ENCODE peak calls at places on chromosomes 6 and 20, in four cellular contexts. Q is cardiac muscle cell, A is H9, B is fibroblast of mammary gland. C is an unnamed sample.
A peak's percentile ranks its signal among the peaks of the same experiment; 100 is the strongest.

GRCh38 chr6:30687659-30688431 is 1.4 kb upstream of the PPP1R18 start:
- DNase-seq in Q (no peak), A (peak; percentile 53), B (peak; percentile 64), C (no peak)

GRCh38 chr20:31572042-31572700 is 32.9 kb upstream of the ID1 start:
- DNase-seq in Q (no peak), A (no peak), B (no peak), C (no peak)

GRCh38 chr20:50189681-50190250 is 864 bp upstream of the CEBPB start:
- DNase-seq in Q (no peak), A (peak; percentile 83), B (no peak), C (peak; percentile 61)

GRCh38 chr6:160919713-160920112 is 71.9 kb upstream of the MAP3K4 start:
- DNase-seq in Q (no peak), A (no peak), B (peak; percentile 92), C (no peak)

GRCh38 chr6:19771753-19772336 is 65.3 kb upstream of the ID4 start:
- DNase-seq in Q (no peak), A (no peak), B (peak; percentile 29), C (no peak)

GRCh38 chr6:170289108-170289931 is 1.6 kb downstream of the DLL1 start:
- DNase-seq in Q (no peak), A (no peak), B (no peak), C (peak; percentile 37)

GRCh38 chr20:2146080-2146867 is 44.6 kb downstream of the STK35 start:
- DNase-seq in Q (no peak), A (no peak), B (no peak), C (no peak)

GRCh38 chr20:34948030-34948429 is 7.6 kb downstream of the GSS start:
- DNase-seq in Q (no peak), A (no peak), B (peak; percentile 70), C (no peak)

GRCh38 chr6:129634411-129635230 is 75.4 kb downstream of the ARHGAP18 start:
- DNase-seq in Q (no peak), A (no peak), B (no peak), C (no peak)

GRCh38 chr6:15662246-15663056 is at the start of gene DTNBP1:
- DNase-seq in Q (peak; percentile 89), A (peak; percentile 83), B (peak; percentile 15), C (peak; percentile 93)

GRCh38 chr6:21915707-21916399 is 322.3 kb downstream of the SOX4 start:
- DNase-seq in Q (no peak), A (no peak), B (peak; percentile 35), C (no peak)

GRCh38 chr20:51639206-51639832 is 96.8 kb upstream of the NFATC2 start:
- DNase-seq in Q (peak; percentile 72), A (peak; percentile 81), B (peak; percentile 73), C (peak; percentile 91)

GRCh38 chr20:53692465-53693067 is 98.9 kb upstream of the ZNF217 start:
- DNase-seq in Q (no peak), A (no peak), B (peak; percentile 94), C (no peak)

GRCh38 chr6:40350193-40350941 is 236.8 kb downstream of the LRFN2 start:
- DNase-seq in Q (no peak), A (no peak), B (no peak), C (no peak)

GRCh38 chr20:49268600-49269365 is 9.1 kb downstream of the ZNFX1 start:
- DNase-seq in Q (no peak), A (no peak), B (peak; percentile 74), C (no peak)

GRCh38 chr6:22457986-22458385 is 111.4 kb upstream of the HDGFL1 start:
- DNase-seq in Q (no peak), A (no peak), B (no peak), C (no peak)

GRCh38 chr6:45681860-45682488 is 304.2 kb upstream of the SUPT3H start:
- DNase-seq in Q (no peak), A (no peak), B (peak; percentile 75), C (no peak)

GRCh38 chr20:20638877-20639276 is 73.6 kb downstream of the RALGAPA2 start:
- DNase-seq in Q (no peak), A (no peak), B (no peak), C (no peak)

GRCh38 chr6:25136879-25137278 is 142.3 kb upstream of the CARMIL1 start:
- DNase-seq in Q (no peak), A (no peak), B (peak; percentile 51), C (no peak)

GRCh38 chr6:45586216-45587171 is 208.8 kb upstream of the SUPT3H start:
- DNase-seq in Q (no peak), A (no peak), B (no peak), C (no peak)

GRCh38 chr6:2773450-2773849 is 8.3 kb downstream of the WRNIP1 start:
- DNase-seq in Q (no peak), A (no peak), B (no peak), C (no peak)

GRCh38 chr20:6940052-6940451 is 172.6 kb downstream of the BMP2 start:
- DNase-seq in Q (peak; percentile 38), A (peak; percentile 64), B (no peak), C (peak; percentile 38)

GRCh38 chr6:15218401-15218800 is 27.5 kb upstream of the JARID2 start:
- DNase-seq in Q (no peak), A (no peak), B (no peak), C (no peak)

GRCh38 chr20:63957690-63958441 is 1.6 kb upstream of the UCKL1 start:
- DNase-seq in Q (no peak), A (peak; percentile 98), B (peak; percentile 65), C (no peak)

GRCh38 chr20:47786763-47787107 is 1.5 kb upstream of the SULF2 start:
- DNase-seq in Q (no peak), A (no peak), B (no peak), C (no peak)

GRCh38 chr20:10111144-10111771 is 76.5 kb downstream of the ANKEF1 start:
- DNase-seq in Q (no peak), A (no peak), B (no peak), C (no peak)

GRCh38 chr6:134316733-134317431 is 1.0 kb downstream of the SGK1 start:
- DNase-seq in Q (no peak), A (no peak), B (no peak), C (no peak)

GRCh38 chr6:125945378-125946141 is 11.0 kb upstream of the HINT3 start:
- DNase-seq in Q (no peak), A (no peak), B (no peak), C (no peak)

GRCh38 chr20:35968930-35969329 is 540 bp downstream of the CNBD2 start:
- DNase-seq in Q (no peak), A (no peak), B (no peak), C (no peak)

GRCh38 chr6:38973178-38974057 is 75.2 kb upstream of the GLP1R start:
- DNase-seq in Q (peak; percentile 57), A (no peak), B (peak; percentile 75), C (no peak)

GRCh38 chr6:87045521-87046075 is 49.3 kb downstream of the CGA start:
- DNase-seq in Q (no peak), A (no peak), B (no peak), C (no peak)

GRCh38 chr6:134437376-134437775 is 119.5 kb upstream of the SGK1 start:
- DNase-seq in Q (no peak), A (no peak), B (peak; percentile 82), C (no peak)

GRCh38 chr6:20056350-20056992 is 155.8 kb downstream of the MBOAT1 start:
- DNase-seq in Q (peak; percentile 79), A (no peak), B (peak; percentile 67), C (peak; percentile 11)

GRCh38 chr6:68778356-68779020 is 143.4 kb downstream of the ADGRB3 start:
- DNase-seq in Q (peak; percentile 67), A (peak; percentile 36), B (peak; percentile 53), C (peak; percentile 30)

DNA sequence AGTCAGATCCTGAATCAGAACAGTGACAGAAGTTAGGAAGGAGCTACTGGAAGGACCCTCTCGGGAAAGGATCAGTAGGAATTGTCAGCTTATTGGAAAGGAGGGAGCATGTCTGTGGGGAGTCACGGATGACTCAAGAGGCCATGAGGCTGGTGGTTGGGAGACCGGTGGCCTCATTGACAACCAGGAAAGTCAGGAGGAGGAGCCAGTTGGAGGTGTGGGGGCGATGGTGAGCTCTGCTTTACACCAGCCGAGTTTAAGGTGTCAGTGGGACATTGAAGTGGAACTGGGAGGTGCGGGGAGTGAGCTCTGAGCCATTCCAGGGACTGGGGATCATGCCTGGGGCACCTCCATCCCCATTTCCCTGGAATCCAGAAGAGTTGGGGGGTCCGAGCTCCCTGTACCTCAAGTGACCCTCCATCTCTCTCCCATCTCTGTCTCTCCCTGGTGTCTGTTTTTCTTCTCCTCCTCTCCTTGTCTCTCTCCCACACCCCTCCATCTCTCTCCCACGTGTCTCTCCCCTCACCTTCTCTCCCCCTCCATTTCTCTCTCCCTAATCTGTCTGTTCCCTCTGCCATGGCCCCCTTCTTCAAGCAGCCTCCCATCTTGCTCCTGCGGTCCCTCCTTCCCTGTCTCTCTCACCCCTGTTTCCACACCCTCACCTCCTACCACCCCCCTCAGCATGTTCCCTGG is 14.3 kb upstream of the ZBTB9 start:
- DNase-seq in Q (no peak), A (no peak), B (no peak), C (no peak)
- TF ChIP-seq CTCF in Q (no peak), A (peak; percentile 11), B (no peak), C (no peak)

DNA sequence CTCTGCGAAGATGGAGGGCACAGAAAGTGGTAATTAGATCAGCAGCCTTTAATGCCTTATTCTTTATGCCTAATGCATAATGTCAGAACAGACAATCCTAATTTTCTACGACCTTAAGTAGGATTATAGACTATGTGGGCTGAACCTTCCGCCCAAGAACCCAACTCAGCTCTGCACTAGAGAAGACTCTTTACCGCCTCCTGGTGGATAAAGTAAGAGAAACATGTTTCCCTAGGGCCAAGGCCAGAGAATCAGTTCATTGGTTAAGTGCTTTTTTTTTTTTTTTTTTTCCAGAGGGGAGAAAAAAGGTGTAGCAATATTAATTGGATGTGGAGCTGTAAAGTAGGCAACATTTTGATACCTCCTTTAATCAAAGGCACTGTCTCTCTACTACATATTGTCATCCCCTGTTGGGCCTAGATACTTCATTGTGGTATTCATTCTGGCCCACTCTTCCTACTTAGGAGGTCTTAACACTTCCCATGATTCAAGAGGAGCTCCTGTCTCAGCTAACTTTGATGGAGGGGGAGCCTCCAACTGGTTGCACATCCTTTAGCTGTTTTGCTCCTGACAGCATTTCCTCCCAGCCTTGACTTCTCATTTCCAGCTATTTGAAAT is 124.9 kb upstream of the NRN1 start:
- DNase-seq in Q (peak; percentile 9), A (peak; percentile 55), B (peak; percentile 25), C (peak; percentile 10)
- TF ChIP-seq CTCF in Q (no peak), A (peak; percentile 81), B (peak; percentile 52), C (peak; percentile 55)

DNA sequence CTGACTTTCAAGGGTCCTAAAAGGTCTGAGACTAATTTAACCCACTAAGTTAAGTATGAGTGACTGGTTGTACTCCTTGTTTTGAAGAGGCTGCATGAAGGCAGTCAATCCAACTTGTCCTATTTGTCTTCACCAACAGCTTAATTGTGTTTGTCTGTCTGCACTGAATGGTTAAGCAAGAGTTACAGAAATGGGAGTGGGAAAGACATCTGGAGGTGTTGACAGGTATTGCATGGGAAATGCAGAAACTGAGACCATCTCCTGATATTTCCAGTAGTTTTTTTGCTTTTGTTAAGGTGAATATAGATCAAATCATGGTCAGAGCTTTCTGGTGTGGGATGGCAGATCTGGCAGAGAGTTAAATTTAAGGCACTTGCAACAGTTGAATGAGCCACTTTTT is 6.5 kb downstream of the FUT9 start:
- DNase-seq in Q (no peak), A (no peak), B (no peak), C (no peak)
- TF ChIP-seq CTCF in Q (no peak), A (peak; percentile 33), B (no peak), C (no peak)

GRCh38 chr6:89310929-89311328 is 4.2 kb downstream of the GABRR2 start:
- DNase-seq in Q (no peak), A (no peak), B (peak; percentile 28), C (no peak)

GRCh38 chr6:89313006-89313405 is 2.1 kb downstream of the GABRR2 start:
- DNase-seq in Q (no peak), A (no peak), B (peak; percentile 91), C (no peak)

GRCh38 chr6:89314692-89315091 is 407 bp downstream of the GABRR2 start:
- DNase-seq in Q (no peak), A (no peak), B (no peak), C (no peak)

GRCh38 chr6:89311530-89311852 is 3.6 kb downstream of the GABRR2 start:
- DNase-seq in Q (no peak), A (no peak), B (no peak), C (no peak)

GRCh38 chr6:89311853-89312531 is 3.1 kb downstream of the GABRR2 start:
- DNase-seq in Q (peak; percentile 62), A (peak; percentile 83), B (peak; percentile 64), C (peak; percentile 49)
- TF ChIP-seq CTCF in Q (peak; percentile 69), A (peak; percentile 81), B (peak; percentile 74), C (peak; percentile 39)